ENCODE peak calls at places on chromosome 3, in ten cellular contexts. S, Z, B, T, W, O, I, Q, Y and R are unnamed samples.
A peak's percentile ranks its signal among the peaks of the same experiment; 100 is the strongest.

GRCh38 chr3:117526485-117527079 is 817.0 kb downstream of the TUSC7 start:
- DNase-seq in Z (peak; percentile 66), S (peak; percentile 8), B (no peak), O (peak; percentile 30), I (peak; percentile 39), W (no peak), Q (peak; percentile 57), T (no peak), Y (no peak), R (peak; percentile 51)

GRCh38 chr3:136750209-136750921 is 1.8 kb downstream of the STAG1 start:
- DNase-seq in T (no peak), Y (no peak), Q (no peak), W (peak; percentile 10), B (no peak), Z (peak; percentile 36), I (no peak), S (no peak), O (no peak), R (peak; percentile 19)

GRCh38 chr3:184523825-184524615 is 37.6 kb upstream of the EPHB3 start:
- DNase-seq in T (no peak), B (no peak), Q (peak; percentile 69), Y (no peak), I (no peak), W (peak; percentile 73), Z (peak; percentile 64), O (no peak), S (peak; percentile 27), R (peak; percentile 66)

GRCh38 chr3:155334897-155335883 is 41.7 kb upstream of the STRIT1 start:
- DNase-seq in Q (no peak), T (no peak), I (no peak), O (no peak), Z (peak; percentile 19), B (no peak), Y (no peak), W (peak; percentile 11), S (no peak), R (peak; percentile 57)

GRCh38 chr3:119559441-119559963 is at the start of gene CD80:
- DNase-seq in Z (peak; percentile 45), Q (peak; percentile 88), Y (no peak), I (peak; percentile 45), O (peak; percentile 77), T (no peak), S (peak; percentile 50), W (peak; percentile 41), B (no peak), R (peak; percentile 65)

GRCh38 chr3:164897335-164897734 is 181.0 kb downstream of the SI start:
- DNase-seq in Y (no peak), B (no peak), S (no peak), W (no peak), O (no peak), Z (no peak), I (no peak), Q (no peak), T (no peak), R (no peak)

GRCh38 chr3:115808816-115809215 is 185.5 kb downstream of the GAP43 start:
- DNase-seq in S (no peak), I (no peak), T (no peak), O (no peak), W (no peak), Z (peak; percentile 69), Y (no peak), B (no peak), Q (no peak), R (no peak)

GRCh38 chr3:124483915-124484470 is 246.3 kb upstream of the UMPS start:
- DNase-seq in O (no peak), T (no peak), B (no peak), Y (no peak), W (no peak), Q (no peak), I (no peak), Z (no peak), S (no peak), R (no peak)

GRCh38 chr3:23738946-23739345 is 66.8 kb upstream of the UBE2E1 start:
- DNase-seq in S (no peak), Q (no peak), Z (peak; percentile 52), T (no peak), W (peak; percentile 53), I (no peak), Y (no peak), B (no peak), O (no peak), R (no peak)

GRCh38 chr3:197253243-197253947 is 45.0 kb downstream of the DLG1 start:
- DNase-seq in O (no peak), Z (no peak), W (no peak), I (no peak), B (no peak), S (no peak), Y (no peak), T (no peak), Q (no peak), R (no peak)

GRCh38 chr3:42961633-42962032 is 17.5 kb upstream of the GASK1A start:
- DNase-seq in B (no peak), I (peak; percentile 34), S (no peak), T (no peak), Q (peak; percentile 74), W (peak; percentile 34), O (peak; percentile 37), Z (peak; percentile 80), Y (no peak), R (peak; percentile 77)

GRCh38 chr3:141127344-141128125 is 76.4 kb downstream of the SPSB4 start:
- DNase-seq in S (no peak), T (no peak), Q (no peak), W (no peak), O (no peak), B (peak; percentile 55), Z (no peak), I (no peak), Y (no peak), R (no peak)

DNA sequence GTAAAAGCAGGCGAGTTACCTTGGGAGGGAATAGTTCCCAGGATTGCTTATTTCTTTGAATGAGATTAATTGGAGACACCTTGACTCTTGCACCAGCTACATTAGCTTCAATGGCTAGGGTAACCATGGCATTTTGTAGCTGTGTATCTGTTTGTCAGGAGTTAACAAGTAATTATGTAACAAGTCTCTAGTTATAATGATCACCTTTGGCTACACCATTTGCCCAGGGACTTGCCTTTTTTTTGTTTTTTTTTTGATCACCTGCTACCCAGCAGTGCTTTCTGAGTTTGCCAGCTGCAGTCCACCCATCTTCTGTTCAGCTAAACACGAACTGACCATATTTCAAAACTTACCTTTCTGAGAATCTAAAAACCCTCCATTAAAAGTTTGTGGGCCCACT is 2.2 kb downstream of the MED12L start:
- DNase-seq in Y (no peak), O (no peak), I (no peak), W (no peak), S (no peak), T (no peak), Q (no peak), Z (no peak), B (no peak), R (no peak)
- H3K4me3 ChIP-seq in Y (no peak overlapping the region), O (no peak overlapping the region), I (no peak overlapping the region), W (no peak overlapping the region), S (no peak overlapping the region), T (no peak overlapping the region), Q (peak overlapping the region; percentile 91), Z (no peak overlapping the region), B (no peak overlapping the region), R (no peak overlapping the region)

GRCh38 chr3:46374755-46375154 is 4.0 kb downstream of the CCR5 start:
- DNase-seq in B (no peak), I (no peak), T (no peak), Q (no peak), Y (no peak), S (no peak), Z (no peak), O (no peak), W (no peak), R (no peak)
- H3K4me3 ChIP-seq in B (no peak overlapping the region), I (no peak overlapping the region), T (no peak overlapping the region), Q (no peak overlapping the region), Y (no peak overlapping the region), S (no peak overlapping the region), Z (no peak overlapping the region), O (no peak overlapping the region), W (no peak overlapping the region), R (no peak overlapping the region)

GRCh38 chr3:68088636-68089035 is 434.2 kb upstream of the SUCLG2 start:
- DNase-seq in I (no peak), S (no peak), Q (no peak), Y (no peak), T (no peak), W (no peak), O (no peak), Z (no peak), B (no peak), R (no peak)
- H3K4me3 ChIP-seq in I (no peak overlapping the region), S (no peak overlapping the region), Q (no peak overlapping the region), Y (no peak overlapping the region), T (no peak overlapping the region), W (no peak overlapping the region), O (no peak overlapping the region), Z (no peak overlapping the region), B (no peak overlapping the region), R (no peak overlapping the region)

GRCh38 chr3:46091046-46091445 is 63.8 kb upstream of the XCR1 start:
- DNase-seq in O (no peak), Z (no peak), Y (no peak), I (no peak), T (no peak), B (no peak), S (no peak), W (no peak), Q (no peak), R (no peak)

GRCh38 chr3:46090161-46090591 is 62.9 kb upstream of the XCR1 start:
- DNase-seq in B (no peak), I (no peak), Z (no peak), Q (no peak), O (no peak), Y (no peak), S (no peak), T (no peak), W (no peak), R (no peak)

GRCh38 chr3:46091971-46092703 is 64.9 kb upstream of the XCR1 start:
- DNase-seq in S (no peak), Q (no peak), B (no peak), T (no peak), Y (no peak), Z (no peak), W (no peak), O (no peak), I (no peak), R (no peak)

GRCh38 chr3:46087871-46088270 is 60.6 kb upstream of the XCR1 start:
- DNase-seq in I (no peak), Q (no peak), S (peak; percentile 30), T (no peak), Z (peak; percentile 62), Y (no peak), B (no peak), O (no peak), W (peak; percentile 22), R (peak; percentile 41)

DNA sequence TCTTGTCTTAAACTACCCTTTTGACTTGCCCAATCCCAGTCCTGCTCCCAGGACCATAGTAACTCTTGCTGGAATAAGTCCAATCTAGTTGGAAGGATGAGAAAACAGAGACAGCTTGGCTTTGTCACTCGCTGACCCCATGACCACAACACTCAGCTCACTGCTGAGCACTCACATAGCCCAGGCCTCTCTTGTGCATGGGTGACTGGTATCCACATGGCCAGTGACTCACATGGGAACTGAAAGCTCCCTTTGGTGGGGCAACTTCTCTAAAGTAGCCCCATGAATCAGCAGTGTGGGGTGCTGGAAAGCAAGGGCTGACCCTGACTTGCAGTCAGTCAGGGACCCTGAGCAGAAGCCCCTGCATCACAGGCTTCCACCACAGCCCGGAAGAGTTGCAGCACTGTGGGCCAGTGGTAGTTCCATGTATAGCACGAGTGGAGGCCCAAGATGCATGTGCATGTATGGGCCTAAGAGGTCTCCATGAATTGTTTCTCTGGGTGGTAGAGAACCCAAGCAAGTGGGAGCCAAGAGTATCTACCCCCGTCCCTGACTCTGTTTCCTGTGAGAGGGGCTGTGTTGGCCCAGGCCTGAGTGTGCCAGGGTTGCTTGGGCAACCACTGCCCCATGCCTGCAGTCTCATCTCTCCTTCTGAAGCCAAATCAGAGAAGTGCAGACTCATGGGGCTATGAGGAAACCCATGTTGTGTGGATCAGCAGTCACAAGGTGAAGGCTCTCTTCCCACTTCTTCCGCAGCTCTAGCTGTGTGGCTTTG is 62.1 kb upstream of the XCR1 start:
- DNase-seq in Y (peak; percentile 91), B (peak; percentile 83), W (peak; percentile 87), T (no peak), I (peak; percentile 81), Z (peak; percentile 88), Q (no peak), S (peak; percentile 67), O (peak; percentile 58), R (peak; percentile 72)
- H3K4me3 ChIP-seq in Y (no peak overlapping the region), B (no peak overlapping the region), W (no peak overlapping the region), T (no peak overlapping the region), I (no peak overlapping the region), Z (no peak overlapping the region), Q (no peak overlapping the region), S (no peak overlapping the region), O (no peak overlapping the region), R (no peak overlapping the region)